ENCODE peak calls at places on chromosome 6, in ten cellular contexts. S is stimulated activated CD4-positive, alpha-beta T cell treated with anti-CD3 and anti-CD28 coated beads, Interleukin-1b, Interleukin-23, amount 100 ng/mL, for 1 hour; N is left kidney; L is NCI-H2029; O is HT-29; T is pancreas; Y is OCI-LY7; W is astrocyte of the spinal cord; V is Ammon's horn; X is activated naive CD4-positive, alpha-beta T cell treated with anti-CD3 and anti-CD28 coated beads, Interleukin-2, amount 50 U/mL, for 72 hours. U is an unnamed sample.

GRCh38 chr6:31888281-31889258 is 8.9 kb downstream of the EHMT2 start:
- DNase-seq in S (no peak), N (no peak), L (no peak), O (peak; percentile 25), T (no peak), Y (peak; percentile 38), W (no peak), V (no peak), X (no peak), U (no peak)

GRCh38 chr6:24643925-24644324 is 2.1 kb downstream of the KIAA0319 start:
- DNase-seq in S (no peak), N (no peak), L (no peak), O (no peak), T (no peak), Y (no peak), W (no peak), V (no peak), X (no peak), U (no peak)

GRCh38 chr6:144469144-144469575 is 184.0 kb downstream of the UTRN start:
- DNase-seq in S (no peak), N (no peak), L (no peak), O (no peak), T (no peak), Y (no peak), W (no peak), V (no peak), X (no peak), U (no peak)

GRCh38 chr6:13274707-13275434 is 53.5 kb downstream of the TBC1D7 start:
- DNase-seq in S (no peak), N (no peak), L (no peak), O (no peak), T (no peak), Y (no peak), W (no peak), V (no peak), X (no peak), U (no peak)

GRCh38 chr6:46687619-46688097 is at the start of gene TDRD6:
- DNase-seq in S (no peak), N (no peak), L (no peak), O (no peak), T (no peak), Y (no peak), W (no peak), V (no peak), X (no peak), U (no peak)

GRCh38 chr6:37221585-37222124 is 35.9 kb upstream of the TBC1D22B start:
- DNase-seq in S (no peak), N (no peak), L (no peak), O (no peak), T (no peak), Y (no peak), W (no peak), V (no peak), X (no peak), U (no peak)

GRCh38 chr6:116827561-116828240 is 1.2 kb downstream of the GPRC6A start:
- DNase-seq in S (no peak), N (no peak), L (no peak), O (no peak), T (no peak), Y (no peak), W (no peak), V (no peak), X (no peak), U (no peak)

GRCh38 chr6:142478117-142478516 is 176.3 kb downstream of the ADGRG6 start:
- DNase-seq in S (no peak), N (no peak), L (no peak), O (peak; percentile 17), T (no peak), Y (peak; percentile 25), W (peak; percentile 32), V (no peak), X (no peak), U (no peak)

GRCh38 chr6:32337166-32337805 is 34.4 kb downstream of the TSBP1 start:
- DNase-seq in S (no peak), N (no peak), L (no peak), O (no peak), T (no peak), Y (peak; percentile 8), W (no peak), V (peak; percentile 1), X (no peak), U (peak; percentile 9)

GRCh38 chr6:85585741-85586140 is 7.9 kb downstream of the SNX14 start:
- DNase-seq in S (no peak), N (no peak), L (no peak), O (no peak), T (no peak), Y (no peak), W (no peak), V (no peak), X (no peak), U (no peak)

GRCh38 chr6:90297124-90297865 is 652 bp upstream of the BACH2 start:
- DNase-seq in S (no peak), N (peak; percentile 60), L (no peak), O (no peak), T (peak; percentile 15), Y (no peak), W (no peak), V (no peak), X (no peak), U (peak; percentile 31)

GRCh38 chr6:170439366-170440351 is 113.4 kb downstream of the PSMB1 start:
- DNase-seq in S (no peak), N (no peak), L (no peak), O (no peak), T (no peak), Y (no peak), W (no peak), V (no peak), X (peak; percentile 40), U (no peak)

GRCh38 chr6:33702345-33702977 is 9.0 kb downstream of the UQCC2 start:
- DNase-seq in S (no peak), N (peak; percentile 81), L (peak; percentile 57), O (peak; percentile 58), T (no peak), Y (peak; percentile 49), W (peak; percentile 59), V (peak; percentile 43), X (no peak), U (peak; percentile 81)

GRCh38 chr6:88114838-88115237 is 51.3 kb downstream of the CNR1 start:
- DNase-seq in S (no peak), N (no peak), L (no peak), O (no peak), T (no peak), Y (peak; percentile 90), W (no peak), V (no peak), X (no peak), U (no peak)

GRCh38 chr6:109182590-109182989 is 87.3 kb downstream of the CEP57L1 start:
- DNase-seq in S (no peak), N (peak; percentile 11), L (no peak), O (no peak), T (no peak), Y (no peak), W (no peak), V (peak; percentile 55), X (no peak), U (peak; percentile 82)

GRCh38 chr6:44512868-44513641 is 125.5 kb downstream of the CDC5L start:
- DNase-seq in S (no peak), N (no peak), L (no peak), O (peak; percentile 28), T (no peak), Y (peak; percentile 3), W (peak; percentile 35), V (peak; percentile 31), X (peak; percentile 21), U (peak; percentile 33)

GRCh38 chr6:16273266-16273665 is 34.9 kb downstream of the GMPR start:
- DNase-seq in S (no peak), N (peak; percentile 59), L (no peak), O (no peak), T (no peak), Y (no peak), W (peak; percentile 62), V (no peak), X (no peak), U (no peak)

GRCh38 chr6:166931426-166931970 is 24.9 kb downstream of the RNASET2 start:
- DNase-seq in S (no peak), N (peak; percentile 48), L (no peak), O (no peak), T (no peak), Y (no peak), W (no peak), V (no peak), X (no peak), U (no peak)

GRCh38 chr6:116376149-116376548 is 5.4 kb downstream of the DSE start:
- DNase-seq in S (no peak), N (no peak), L (no peak), O (no peak), T (no peak), Y (no peak), W (no peak), V (no peak), X (no peak), U (no peak)

GRCh38 chr6:1841131-1841530 is 231.4 kb downstream of the FOXC1 start:
- DNase-seq in S (no peak), N (no peak), L (no peak), O (no peak), T (no peak), Y (no peak), W (no peak), V (no peak), X (no peak), U (no peak)

GRCh38 chr6:52887912-52888535 is 21.5 kb downstream of the GSTA3 start:
- DNase-seq in S (no peak), N (no peak), L (no peak), O (peak; percentile 23), T (no peak), Y (no peak), W (no peak), V (no peak), X (no peak), U (no peak)